ENCODE peak calls at places on chromosomes 12 and 14, in four cellular contexts. U is psoas muscle, M is OCI-LY7, Q is heart right ventricle. K is an unnamed sample.

GRCh38 chr12:15837141-15837781 is 44.9 kb upstream of the STRAP start:
- DNase-seq in U (no peak), Q (peak; percentile 9), M (no peak), K (no peak)

GRCh38 chr12:18066666-18067065 is 23.3 kb downstream of the RERGL start:
- DNase-seq in U (no peak), M (no peak), Q (no peak), K (no peak)

GRCh38 chr12:109439181-109439580 is 37.9 kb downstream of the KCTD10 start:
- DNase-seq in U (no peak), M (no peak), Q (no peak), K (no peak)

GRCh38 chr12:119204716-119205285 is 26.1 kb downstream of the HSPB8 start:
- DNase-seq in U (no peak), Q (no peak), M (no peak), K (no peak)

GRCh38 chr14:32250681-32251080 is 47.6 kb upstream of the RNU6-8 start:
- DNase-seq in U (no peak), M (no peak), Q (no peak), K (no peak)

GRCh38 chr12:70002912-70003255 is 177.9 kb downstream of the MYRFL start:
- DNase-seq in U (no peak), M (no peak), Q (no peak), K (peak; percentile 5)

GRCh38 chr12:113882690-113883089 is 83.4 kb downstream of the RBM19 start:
- DNase-seq in M (no peak), U (no peak), Q (no peak), K (no peak)

GRCh38 chr12:108611884-108612415 is 14.1 kb upstream of the TMEM119 start:
- DNase-seq in Q (no peak), M (peak; percentile 73), U (no peak), K (peak; percentile 86)

GRCh38 chr14:64235652-64236640 is 58.2 kb downstream of the ESR2 start:
- DNase-seq in Q (no peak), M (peak; percentile 96), U (no peak), K (no peak)

GRCh38 chr12:78457951-78458350 is 406.6 kb upstream of the SYT1 start:
- DNase-seq in U (no peak), M (peak; percentile 66), Q (no peak), K (no peak)

GRCh38 chr14:38171197-38171596 is 36.5 kb upstream of the SSTR1 start:
- DNase-seq in M (no peak), U (no peak), Q (no peak), K (no peak)

GRCh38 chr14:68695326-68695768 is 97.5 kb downstream of the ZFP36L1 start:
- DNase-seq in M (no peak), Q (no peak), U (peak; percentile 63), K (no peak)

GRCh38 chr12:126856958-126857357 is 1410.0 kb upstream of the TMEM132C start:
- DNase-seq in U (no peak), M (no peak), Q (no peak), K (peak; percentile 25)

GRCh38 chr12:15688838-15689237 is 100.3 kb downstream of the EPS8 start:
- DNase-seq in M (no peak), U (no peak), Q (no peak), K (no peak)

GRCh38 chr12:25326326-25326725 is 75.6 kb upstream of the KRAS start:
- DNase-seq in M (no peak), U (no peak), Q (no peak), K (no peak)

GRCh38 chr14:78164226-78164853 is 5.8 kb upstream of the NRXN3 start:
- DNase-seq in M (peak; percentile 7), Q (peak; percentile 8), U (no peak), K (peak; percentile 78)

GRCh38 chr12:1819050-1819449 is 1.3 kb upstream of the LRTM2 start:
- DNase-seq in U (no peak), M (no peak), Q (no peak), K (no peak)

GRCh38 chr14:100573009-100573756 is 14.0 kb downstream of the BEGAIN start:
- DNase-seq in U (no peak), M (peak; percentile 78), Q (no peak), K (peak; percentile 97)

GRCh38 chr14:58768977-58769376 is 131.2 kb downstream of the DACT1 start:
- DNase-seq in M (no peak), U (no peak), Q (no peak), K (peak; percentile 69)

GRCh38 chr14:98167702-98168101 is 1104.3 kb downstream of the BCL11B start:
- DNase-seq in M (no peak), U (no peak), Q (no peak), K (no peak)

GRCh38 chr14:32379447-32379846 is 50.3 kb downstream of the AKAP6 start:
- DNase-seq in Q (no peak), U (no peak), M (no peak), K (no peak)

GRCh38 chr12:6632026-6632978 is 3.5 kb downstream of the LPAR5 start:
- DNase-seq in Q (no peak), M (peak; percentile 96), U (no peak), K (no peak)

GRCh38 chr14:67240978-67241415 is 238 bp upstream of the PALS1 start:
- DNase-seq in U (peak; percentile 98), Q (peak; percentile 95), M (peak; percentile 97), K (peak; percentile 96)

GRCh38 chr14:59026086-59026485 is 162.4 kb upstream of the DAAM1 start:
- DNase-seq in M (no peak), U (no peak), Q (no peak), K (no peak)

GRCh38 chr12:32756476-32757158 is 920 bp upstream of the YARS2 start:
- DNase-seq in M (no peak), U (no peak), Q (no peak), K (no peak)

GRCh38 chr14:77026930-77027537 is 1.5 kb downstream of the IRF2BPL start:
- DNase-seq in M (peak; percentile 72), U (peak; percentile 64), Q (peak; percentile 40), K (peak; percentile 76)

GRCh38 chr12:118237908-118238307 is 102.0 kb downstream of the PEBP1 start:
- DNase-seq in Q (no peak), M (no peak), U (no peak), K (no peak)

GRCh38 chr12:32595251-32595650 is 83.8 kb upstream of the DNM1L start:
- DNase-seq in M (no peak), Q (no peak), U (no peak), K (no peak)

GRCh38 chr14:92783813-92784431 is 10.2 kb upstream of the GOLGA5 start:
- DNase-seq in M (peak; percentile 74), Q (peak; percentile 44), U (no peak), K (peak; percentile 32)

GRCh38 chr12:4809013-4809448 is 88.8 kb downstream of the GALNT8 start:
- DNase-seq in M (no peak), Q (peak; percentile 6), U (peak; percentile 48), K (peak; percentile 90)
- H3K4me3 ChIP-seq in M (no peak overlapping the region), Q (peak overlapping the region; percentile 47), U (peak overlapping the region; percentile 52), K (peak overlapping the region; percentile 70)

GRCh38 chr14:21023817-21024667 is 819 bp downstream of the NDRG2 start:
- DNase-seq in M (no peak), U (peak; percentile 20), Q (no peak), K (peak; percentile 57)
- H3K4me3 ChIP-seq in M (no peak overlapping the region), U (peak overlapping the region; percentile 98), Q (peak overlapping the region; percentile 98), K (peak overlapping the region; percentile 81)

GRCh38 chr14:74289801-74290200 is 12.9 kb downstream of the ABCD4 start:
- DNase-seq in U (no peak), Q (no peak), M (no peak), K (no peak)

GRCh38 chr14:74293621-74294020 is 9.1 kb downstream of the ABCD4 start:
- DNase-seq in M (no peak), U (no peak), Q (no peak), K (no peak)

GRCh38 chr14:74286736-74287135 is 16.0 kb downstream of the ABCD4 start:
- DNase-seq in M (no peak), U (no peak), Q (no peak), K (no peak)

GRCh38 chr14:74292061-74292460 is 10.7 kb downstream of the ABCD4 start:
- DNase-seq in U (no peak), M (no peak), Q (no peak), K (no peak)

DNA sequence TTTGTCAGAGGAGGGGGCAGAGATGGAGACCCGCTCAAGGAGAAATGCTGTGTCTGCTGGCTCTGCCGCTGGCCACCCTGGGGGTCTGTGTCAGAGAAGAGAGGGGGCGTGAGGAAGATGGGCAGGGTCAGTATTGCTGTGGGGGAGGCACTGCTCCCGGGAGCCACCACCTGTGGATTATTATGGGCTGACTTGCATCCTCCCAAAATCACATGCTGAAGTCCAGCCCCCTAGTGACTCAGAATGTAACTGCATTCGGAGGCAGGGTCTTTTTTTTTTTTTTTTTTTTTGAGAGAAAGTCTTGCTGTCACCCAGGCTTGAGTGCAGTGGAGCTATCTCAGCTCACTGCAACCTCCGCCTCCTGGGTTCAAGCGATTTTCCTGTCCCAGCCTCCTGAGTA is 12.3 kb downstream of the ABCD4 start:
- DNase-seq in U (no peak), M (peak; percentile 50), Q (no peak), K (peak; percentile 83)
- H3K4me3 ChIP-seq in U (no peak overlapping the region), M (no peak overlapping the region), Q (no peak overlapping the region), K (no peak overlapping the region)

DNA sequence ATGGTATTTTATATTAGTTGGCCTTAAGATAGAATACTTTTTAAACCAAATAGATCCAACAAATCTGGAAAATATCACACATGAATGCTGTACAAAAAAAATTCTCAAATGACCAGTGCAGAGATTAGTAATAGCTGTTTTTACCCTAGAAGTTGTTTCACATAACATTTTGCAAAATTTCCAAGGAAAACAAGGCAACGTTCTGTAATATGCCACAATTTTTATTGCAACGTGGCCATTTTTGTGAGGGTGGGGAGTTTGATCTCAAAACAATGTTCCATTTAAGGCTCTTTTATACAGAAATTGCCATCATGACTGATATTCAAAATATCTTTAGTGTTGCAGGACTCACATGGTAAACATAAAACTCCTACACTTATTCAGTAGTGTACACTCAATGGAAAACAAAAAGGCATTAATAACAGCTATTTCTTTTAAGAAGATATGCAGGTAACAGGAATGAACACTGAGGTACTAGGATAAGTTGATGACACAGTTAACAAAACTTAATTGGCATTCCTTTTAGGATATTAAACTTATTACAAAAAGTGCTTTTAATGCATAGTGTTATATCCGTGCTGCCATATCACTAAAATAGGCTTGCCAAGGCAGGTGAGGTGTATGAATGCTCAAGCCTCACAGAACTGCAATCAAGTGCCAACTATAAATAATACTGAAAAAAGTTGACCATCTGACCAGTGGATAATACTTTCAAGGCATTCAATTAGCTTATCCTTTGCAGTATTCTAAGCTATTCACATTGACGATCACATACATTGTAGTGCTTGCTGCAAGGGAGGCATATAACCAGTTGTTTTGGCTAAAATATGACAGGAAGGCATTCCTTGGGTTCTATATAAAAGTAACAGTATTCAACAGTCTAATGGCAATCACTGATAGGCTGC is 2.3 kb downstream of the CFL2 start:
- DNase-seq in U (no peak), Q (no peak), M (no peak), K (no peak)
- H3K4me3 ChIP-seq in U (peak overlapping the region; percentile 87), Q (peak overlapping the region; percentile 78), M (peak overlapping the region; percentile 92), K (no peak overlapping the region)